ENCODE peak calls at places on chromosomes 12 and 14, in five cellular contexts. B, F, Y, I and E are unnamed samples.

GRCh38 chr12:52874573-52875435 is 26.0 kb upstream of the KRT78 start:
- DNase-seq in B (no peak), F (no peak), Y (no peak), I (no peak), E (no peak)

GRCh38 chr12:116164263-116164817 is 113.2 kb downstream of the MED13L start:
- DNase-seq in B (no peak), F (no peak), Y (no peak), I (no peak), E (no peak)

GRCh38 chr12:9361879-9362326 is 153.7 kb upstream of the PZP start:
- DNase-seq in B (no peak), F (no peak), Y (no peak), I (no peak), E (no peak)

GRCh38 chr14:36657409-36658090 is 4.1 kb upstream of the PAX9 start:
- DNase-seq in B (no peak), F (no peak), Y (peak; percentile 6), I (no peak), E (no peak)

GRCh38 chr12:26250801-26251200 is 55.4 kb downstream of the SSPN start:
- DNase-seq in B (no peak), F (no peak), Y (no peak), I (peak; percentile 63), E (no peak)

GRCh38 chr12:121990692-121991603 is 30.7 kb upstream of the BCL7A start:
- DNase-seq in B (no peak), F (no peak), Y (peak; percentile 51), I (no peak), E (no peak)

GRCh38 chr12:76455582-76456345 is 103.8 kb downstream of the OSBPL8 start:
- DNase-seq in B (peak; percentile 90), F (peak; percentile 33), Y (peak; percentile 91), I (peak; percentile 85), E (peak; percentile 38)

GRCh38 chr12:21751517-21751916 is 23.0 kb downstream of the KCNJ8 start:
- DNase-seq in B (no peak), F (no peak), Y (peak; percentile 80), I (peak; percentile 69), E (no peak)

GRCh38 chr14:75095690-75096089 is 26.2 kb downstream of the ZC2HC1C start:
- DNase-seq in B (no peak), F (no peak), Y (no peak), I (no peak), E (no peak)

GRCh38 chr12:52119398-52120254 is 40.1 kb downstream of the SMIM41 start:
- DNase-seq in B (peak; percentile 47), F (peak; percentile 75), Y (peak; percentile 9), I (peak; percentile 29), E (peak; percentile 35)

GRCh38 chr12:6052940-6053329 is 71.5 kb downstream of the VWF start:
- DNase-seq in B (no peak), F (no peak), Y (peak; percentile 17), I (peak; percentile 48), E (no peak)

GRCh38 chr14:44462372-44462771 is 44.7 kb downstream of the FSCB start:
- DNase-seq in B (no peak), F (no peak), Y (no peak), I (no peak), E (no peak)

GRCh38 chr14:72024043-72024407 is 91.8 kb downstream of the RGS6 start:
- DNase-seq in B (peak; percentile 65), F (peak; percentile 27), Y (peak; percentile 35), I (peak; percentile 25), E (peak; percentile 75)

GRCh38 chr14:33282811-33283210 is 344.1 kb downstream of the NPAS3 start:
- DNase-seq in B (no peak), F (no peak), Y (peak; percentile 41), I (no peak), E (no peak)

GRCh38 chr12:111211910-111212757 is 156.8 kb downstream of the PHETA1 start:
- DNase-seq in B (no peak), F (peak; percentile 16), Y (no peak), I (no peak), E (peak; percentile 16)

GRCh38 chr12:111203969-111204368 is 164.9 kb downstream of the PHETA1 start:
- DNase-seq in B (no peak), F (no peak), Y (no peak), I (no peak), E (no peak)

GRCh38 chr12:111204684-111205305 is 164.1 kb downstream of the PHETA1 start:
- DNase-seq in B (no peak), F (no peak), Y (no peak), I (no peak), E (no peak)

DNA sequence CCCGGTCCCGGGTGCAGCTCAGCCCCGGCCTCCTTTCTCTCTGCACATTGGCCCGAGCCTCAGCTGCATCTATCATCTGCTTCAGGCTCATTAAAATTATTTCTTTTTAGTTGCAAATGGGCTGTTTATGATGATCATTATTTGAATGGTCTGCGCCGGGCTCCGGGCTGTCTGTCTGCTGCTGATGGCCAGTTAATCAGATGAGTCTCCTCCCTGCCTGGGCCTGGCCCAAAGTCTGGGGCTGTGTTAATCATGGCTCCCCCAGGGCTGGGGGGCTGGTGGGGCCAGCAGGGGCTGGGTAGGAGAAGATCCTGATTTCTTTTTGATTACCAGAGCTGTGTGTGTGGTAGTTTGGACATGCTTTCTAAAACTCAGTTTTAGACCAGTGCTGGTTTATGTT is 159.1 kb downstream of the PHETA1 start:
- DNase-seq in B (no peak), F (no peak), Y (no peak), I (no peak), E (no peak)
- H3K4me3 ChIP-seq in B (no peak overlapping the region), F (no peak overlapping the region), Y (no peak overlapping the region), I (no peak overlapping the region), E (no peak overlapping the region)

DNA sequence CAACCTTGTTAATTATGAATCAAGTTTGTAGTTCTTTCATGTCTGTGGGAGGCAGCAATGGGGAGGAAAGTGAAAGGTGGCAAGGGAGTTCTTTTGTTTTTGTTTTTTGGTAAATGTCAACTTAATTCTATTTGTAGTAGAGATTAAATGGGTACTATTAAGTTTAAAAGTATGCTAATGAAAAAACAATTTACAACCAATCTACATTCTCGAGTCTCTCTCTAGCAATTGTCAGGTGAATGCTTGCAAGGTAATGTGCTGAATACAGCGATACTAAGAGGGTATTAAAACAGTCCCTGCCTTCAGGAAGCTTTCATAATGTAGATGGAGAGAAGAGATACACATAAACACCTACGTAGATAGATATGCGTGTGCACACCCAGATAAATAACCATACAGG is 1.6 kb upstream of the DACT1 start:
- DNase-seq in B (no peak), F (no peak), Y (no peak), I (no peak), E (no peak)
- H3K4me3 ChIP-seq in B (no peak overlapping the region), F (no peak overlapping the region), Y (no peak overlapping the region), I (no peak overlapping the region), E (no peak overlapping the region)

GRCh38 chr12:95102916-95103671 is 29.7 kb upstream of the NR2C1 start:
- DNase-seq in B (peak; percentile 92), F (no peak), Y (peak; percentile 82), I (peak; percentile 31), E (no peak)
- H3K4me3 ChIP-seq in B (peak overlapping the region; percentile 33), F (no peak overlapping the region), Y (no peak overlapping the region), I (no peak overlapping the region), E (no peak overlapping the region)

GRCh38 chr12:107091989-107092641 is 1.2 kb downstream of the CRY1 start:
- DNase-seq in B (peak; percentile 96), F (peak; percentile 82), Y (peak; percentile 96), I (peak; percentile 96), E (peak; percentile 93)
- H3K4me3 ChIP-seq in B (peak overlapping the region; percentile 76), F (peak overlapping the region; percentile 95), Y (peak overlapping the region; percentile 85), I (peak overlapping the region; percentile 84), E (peak overlapping the region; percentile 82)

DNA sequence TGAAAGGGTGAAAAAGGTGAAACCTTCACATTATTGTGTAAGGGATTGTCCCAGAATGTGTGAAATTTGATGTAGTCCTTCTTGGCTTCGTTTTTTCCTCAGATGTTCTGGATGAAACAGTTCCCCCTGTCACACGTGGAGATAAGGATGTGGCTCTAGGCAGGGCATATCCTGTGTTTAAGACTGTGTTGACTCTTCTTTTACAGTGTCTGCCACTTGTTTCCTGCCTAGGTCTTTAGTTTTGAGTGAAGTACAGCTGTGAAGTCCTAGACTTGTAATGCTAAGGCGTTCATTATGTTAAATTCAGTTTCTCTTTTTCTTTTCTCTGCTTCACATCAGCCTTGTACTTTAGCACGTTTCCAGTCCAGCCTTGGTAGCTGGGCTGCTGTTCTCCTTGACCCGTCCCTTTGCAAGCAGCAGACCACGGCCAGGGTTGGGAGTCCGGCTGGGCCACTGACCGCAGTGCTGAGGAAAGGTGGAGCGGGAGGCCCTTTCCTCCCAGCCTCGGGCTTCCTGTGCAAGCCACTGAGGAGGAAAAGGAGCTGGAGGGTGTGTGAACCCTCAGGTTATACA is 59.1 kb downstream of the RASSF3 start:
- DNase-seq in B (no peak), F (no peak), Y (no peak), I (peak; percentile 50), E (peak; percentile 93)
- H3K4me3 ChIP-seq in B (no peak overlapping the region), F (no peak overlapping the region), Y (no peak overlapping the region), I (no peak overlapping the region), E (peak overlapping the region; percentile 64)

DNA sequence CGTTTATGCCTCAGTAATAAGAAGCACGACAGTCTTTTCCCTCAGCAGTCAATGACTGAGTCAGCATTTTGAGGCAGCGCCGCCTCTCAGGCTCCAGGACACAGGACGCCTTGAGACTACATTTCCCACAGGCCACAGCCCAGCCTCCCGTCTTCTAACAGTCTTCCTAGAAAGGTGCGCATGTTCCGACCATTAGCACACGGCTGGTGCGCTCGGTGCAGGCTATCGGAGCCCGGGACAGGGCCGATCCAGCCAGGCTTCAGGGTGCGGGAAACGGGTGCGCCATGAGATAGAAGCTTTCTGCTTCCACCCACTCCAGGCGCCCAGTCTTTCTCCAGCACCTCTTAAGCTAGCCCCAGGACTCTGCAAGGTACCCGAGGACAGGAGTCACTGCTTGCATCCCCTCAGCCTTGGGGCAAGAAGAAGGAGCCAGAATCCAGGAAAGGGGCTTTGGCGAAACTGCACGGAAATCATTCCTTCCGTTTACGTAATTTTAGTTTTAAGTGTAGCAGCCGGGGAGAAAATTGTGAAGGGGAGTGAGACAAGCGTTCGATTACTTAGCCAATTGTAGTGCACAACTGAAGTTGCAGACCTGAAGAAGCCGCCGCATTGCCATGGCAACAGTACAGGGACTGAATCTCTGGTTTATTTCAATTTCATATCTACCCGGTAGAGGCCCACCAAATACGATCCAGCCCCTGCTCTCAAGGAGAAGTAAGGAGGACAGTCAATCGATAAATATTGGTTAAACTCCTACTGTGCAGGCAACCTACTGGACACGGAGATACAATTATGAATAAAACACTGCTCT is 53.9 kb downstream of the ZNF641 start:
- DNase-seq in B (no peak), F (peak; percentile 74), Y (peak; percentile 80), I (peak; percentile 91), E (no peak)
- H3K4me3 ChIP-seq in B (no peak overlapping the region), F (peak overlapping the region; percentile 73), Y (peak overlapping the region; percentile 54), I (peak overlapping the region; percentile 35), E (no peak overlapping the region)

GRCh38 chr12:112826011-112826410 is 34.5 kb downstream of the RPH3A start:
- DNase-seq in B (no peak), F (no peak), Y (no peak), I (no peak), E (no peak)
- H3K4me3 ChIP-seq in B (no peak overlapping the region), F (no peak overlapping the region), Y (no peak overlapping the region), I (no peak overlapping the region), E (no peak overlapping the region)